ENCODE peak calls at places on chromosomes 5 and 9, in nine cellular contexts. V is GM23338, L is heart right ventricle, H is GM23248, N is neuronal stem cell, P is esophagus squamous epithelium, E is heart left ventricle, A is thoracic aorta, K is neural progenitor cell. U is an unnamed sample. For H3K27me3, the result is how much of the 10 kb centered on the place peaks cover.

GRCh38 chr5:141641634-141642278 is 5.0 kb downstream of the RELL2 start:
- DNase-seq in H (peak), N (no peak), L (no peak), A (no peak), K (no peak), V (peak), P (no peak), E (no peak), U (no peak)

GRCh38 chr9:72954431-72955420 is 1.9 kb upstream of the ALDH1A1 start:
- DNase-seq in E (peak), N (no peak), V (no peak), P (no peak), A (no peak), K (no peak), H (peak), L (no peak), U (peak)

GRCh38 chr5:78537821-78538220 is 110.8 kb downstream of the LHFPL2 start:
- DNase-seq in E (no peak), P (no peak), V (peak), N (no peak), L (no peak), K (peak), H (peak), A (no peak), U (peak)

GRCh38 chr5:143890475-143890874 is 78.5 kb downstream of the HMHB1 start:
- DNase-seq in V (no peak), L (no peak), P (no peak), H (peak), E (no peak), A (no peak), K (no peak), N (no peak), U (peak)

GRCh38 chr9:750264-750967 is 91.1 kb upstream of the DMRT1 start:
- DNase-seq in A (no peak), K (no peak), L (no peak), E (peak), V (no peak), H (no peak), P (no peak), N (no peak), U (no peak)

GRCh38 chr9:109468927-109469326 is 29.2 kb downstream of the PTPN3 start:
- DNase-seq in P (no peak), K (no peak), N (no peak), L (no peak), H (peak), V (no peak), E (no peak), A (no peak), U (no peak)

GRCh38 chr9:134376386-134377142 is 50.3 kb downstream of the RXRA start:
- DNase-seq in E (peak), V (no peak), P (no peak), H (no peak), L (no peak), K (no peak), N (no peak), A (no peak), U (no peak)

GRCh38 chr9:4933177-4933576 is 51.9 kb upstream of the JAK2 start:
- DNase-seq in V (no peak), A (no peak), H (peak), N (no peak), L (no peak), K (no peak), E (peak), P (no peak), U (no peak)

GRCh38 chr5:17070646-17071045 is 134.6 kb upstream of the MYO10 start:
- DNase-seq in V (no peak), H (peak), E (no peak), K (no peak), N (no peak), L (no peak), A (no peak), P (no peak), U (no peak)

GRCh38 chr5:16493261-16493660 is 27.7 kb upstream of the ZNF622 start:
- DNase-seq in P (no peak), E (no peak), A (no peak), K (no peak), V (no peak), N (no peak), L (no peak), H (peak), U (no peak)

GRCh38 chr5:113693205-113693553 is 179.7 kb downstream of the YTHDC2 start:
- DNase-seq in A (no peak), E (no peak), N (peak), H (no peak), P (no peak), L (no peak), V (peak), K (peak), U (no peak)

GRCh38 chr9:78393932-78394331 is 97.0 kb downstream of the PSAT1 start:
- DNase-seq in N (no peak), H (no peak), E (no peak), K (no peak), V (peak), A (no peak), L (no peak), P (no peak), U (no peak)

GRCh38 chr9:87684627-87685204 is 41.2 kb upstream of the CTSL start:
- DNase-seq in P (no peak), N (peak), H (peak), L (peak), V (peak), A (no peak), E (no peak), K (peak), U (no peak)

GRCh38 chr9:77488439-77489126 is 159.5 kb downstream of the GNA14 start:
- DNase-seq in N (no peak), P (no peak), H (peak), V (peak), E (no peak), K (peak), L (no peak), A (no peak), U (no peak)

GRCh38 chr5:89844548-89844947 is 565.0 kb downstream of the CETN3 start:
- DNase-seq in K (no peak), V (peak), A (no peak), H (no peak), P (no peak), N (no peak), L (no peak), E (no peak), U (no peak)

GRCh38 chr5:16737620-16738364 is 121.0 kb upstream of the RETREG1 start:
- DNase-seq in K (peak), E (no peak), H (no peak), V (peak), N (no peak), L (no peak), A (no peak), P (no peak), U (no peak)

GRCh38 chr9:78539904-78540303 is 243.0 kb downstream of the PSAT1 start:
- DNase-seq in V (no peak), P (no peak), N (no peak), H (peak), K (no peak), A (no peak), L (no peak), E (no peak), U (peak)

GRCh38 chr5:132479812-132480441 is 10.6 kb downstream of the IRF1 start:
- DNase-seq in E (no peak), H (no peak), N (no peak), P (no peak), L (no peak), A (no peak), V (no peak), K (no peak), U (no peak)

GRCh38 chr5:80967500-80968181 is 7.5 kb downstream of the RASGRF2 start:
- DNase-seq in V (no peak), L (peak), H (peak), K (no peak), E (no peak), A (no peak), P (no peak), N (no peak), U (no peak)

GRCh38 chr9:112439171-112439570 is 47.5 kb upstream of the KIAA1958 start:
- DNase-seq in E (no peak), L (no peak), V (no peak), K (no peak), P (no peak), N (no peak), H (no peak), A (no peak), U (no peak)

GRCh38 chr9:93686880-93687236 is 110.5 kb downstream of the PHF2 start:
- DNase-seq in H (no peak), P (no peak), K (no peak), L (no peak), V (no peak), E (no peak), N (no peak), A (no peak), U (no peak)

GRCh38 chr5:55934117-55934613 is 60.6 kb downstream of the IL6ST start:
- DNase-seq in N (no peak), K (no peak), E (no peak), A (no peak), P (no peak), V (no peak), H (no peak), L (no peak), U (no peak)

GRCh38 chr5:20023686-20024085 is 35.7 kb upstream of the CDH18 start:
- DNase-seq in N (no peak), H (no peak), A (no peak), K (no peak), L (no peak), P (no peak), V (no peak), E (no peak), U (no peak)

GRCh38 chr9:12843735-12844134 is 68.9 kb downstream of the LURAP1L start:
- DNase-seq in K (no peak), H (no peak), L (no peak), E (no peak), P (no peak), N (no peak), V (no peak), A (no peak), U (no peak)

GRCh38 chr5:159135896-159136531 is 36.3 kb upstream of the EBF1 start:
- DNase-seq in V (no peak), E (no peak), A (no peak), N (no peak), L (no peak), K (no peak), H (peak), P (no peak), U (no peak)

GRCh38 chr9:12776775-12777055 is 1.9 kb downstream of the LURAP1L start:
- DNase-seq in L (no peak), A (no peak), P (no peak), V (no peak), E (no peak), H (peak), K (no peak), N (no peak), U (no peak)

GRCh38 chr5:88145603-88146467 is 122.8 kb downstream of the TMEM161B start:
- DNase-seq in L (no peak), N (peak), E (peak), P (no peak), V (peak), A (no peak), H (peak), K (peak), U (no peak)

GRCh38 chr5:153752890-153753289 is 262.4 kb downstream of the GRIA1 start:
- DNase-seq in E (no peak), V (no peak), L (no peak), A (no peak), H (peak), K (no peak), N (no peak), P (no peak), U (no peak)

GRCh38 chr9:70222354-70222753 is 36.4 kb upstream of the SMC5 start:
- DNase-seq in H (peak), L (no peak), K (no peak), V (no peak), N (no peak), A (no peak), P (no peak), E (no peak), U (no peak)

GRCh38 chr5:116377276-116378006 is 197.2 kb downstream of the SEMA6A start:
- DNase-seq in K (no peak), V (no peak), A (no peak), P (no peak), L (no peak), H (no peak), N (no peak), E (no peak), U (peak)

GRCh38 chr5:98774192-98775046 is 956 bp downstream of the RGMB start:
- DNase-seq in A (no peak), V (peak), L (peak), H (peak), N (peak), P (peak), K (peak), E (peak), U (peak)

GRCh38 chr9:84966876-84967830 is 297.6 kb downstream of the NTRK2 start:
- DNase-seq in P (no peak), N (no peak), K (peak), L (no peak), V (peak), A (no peak), H (peak), E (no peak), U (peak)

GRCh38 chr9:20832775-20833174 is 148.7 kb downstream of the FOCAD start:
- DNase-seq in E (no peak), P (no peak), L (no peak), A (no peak), V (no peak), N (no peak), H (no peak), K (no peak), U (no peak)

GRCh38 chr5:148910686-148911361 is 84.4 kb downstream of the ADRB2 start:
- DNase-seq in L (no peak), H (peak), E (peak), N (no peak), A (no peak), P (no peak), V (no peak), K (no peak), U (peak)

GRCh38 chr5:68066277-68066955 is 149.1 kb upstream of the PIK3R1 start:
- DNase-seq in E (no peak), H (no peak), V (no peak), A (no peak), K (no peak), N (no peak), L (no peak), P (no peak), U (no peak)

GRCh38 chr9:5718296-5719032 is 89.6 kb downstream of the RIC1 start:
- DNase-seq in L (no peak), A (no peak), E (no peak), K (no peak), N (no peak), H (peak), P (no peak), V (no peak), U (peak)

GRCh38 chr9:112179816-112180215 is 4.7 kb upstream of the SUSD1 start:
- DNase-seq in P (no peak), V (no peak), A (no peak), K (no peak), H (no peak), N (no peak), E (no peak), L (no peak), U (peak)

GRCh38 chr9:97853844-97854695 is 1.0 kb downstream of the FOXE1 start:
- DNase-seq in L (no peak), V (peak), E (no peak), H (peak), K (peak), A (no peak), P (no peak), N (peak), U (no peak)

GRCh38 chr9:99050292-99050911 is 54.5 kb upstream of the TGFBR1 start:
- DNase-seq in P (no peak), A (no peak), K (no peak), L (no peak), V (no peak), H (peak), N (no peak), E (no peak), U (peak)

DNA sequence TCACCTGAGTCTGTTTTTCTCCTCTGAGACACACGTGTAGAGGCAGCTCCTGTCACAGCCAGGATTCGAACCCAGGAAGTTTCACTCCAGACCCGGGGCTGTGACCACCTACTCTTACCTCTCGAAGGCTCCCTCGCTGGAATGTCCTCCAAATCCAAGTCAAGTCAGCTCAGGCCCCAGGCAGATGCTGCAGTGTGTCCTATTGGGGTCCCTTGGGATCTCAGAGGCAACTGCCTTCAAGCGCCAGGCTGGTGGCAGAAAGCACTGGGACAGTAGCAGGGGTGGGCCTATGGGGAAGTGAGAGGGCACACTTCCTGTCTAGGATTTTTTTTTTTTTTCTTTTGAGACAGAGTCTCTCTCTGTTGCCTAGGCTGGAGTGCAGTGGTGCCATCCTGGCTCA is 762 bp upstream of the ST6GALNAC4 start:
- DNase-seq in V (no peak), P (no peak), N (no peak), K (no peak), E (peak), A (no peak), L (no peak), H (no peak), U (no peak)
- H3K4me3 ChIP-seq in V (no peak), P (no peak), N (no peak), K (no peak), E (no peak), A (peak), L (no peak), H (no peak), U (peak)

DNA sequence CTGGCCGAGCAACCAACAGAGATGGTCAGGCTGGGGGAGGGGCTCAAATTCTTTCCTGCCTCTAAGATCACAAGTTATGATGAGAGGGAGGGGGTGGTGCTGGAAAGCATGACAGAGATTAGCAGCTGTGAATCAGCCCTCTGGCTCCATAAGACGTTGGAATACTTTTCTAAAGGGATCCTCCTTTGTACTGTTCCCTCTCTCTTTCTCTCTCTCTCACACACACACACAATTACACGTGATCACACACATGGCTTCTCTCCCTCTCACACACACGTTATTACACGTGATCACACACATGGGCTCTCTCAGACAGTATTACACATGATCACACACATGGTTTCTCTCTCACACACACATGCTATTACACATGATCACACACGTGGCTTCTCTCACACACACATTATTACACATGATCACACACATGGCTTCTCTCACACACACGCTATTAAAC is at the start of gene SLC45A2:
- DNase-seq in L (no peak), K (no peak), N (no peak), H (peak), V (no peak), E (no peak), P (no peak), A (no peak), U (peak)
- H3K27me3 ChIP-seq in L (under half), K (under half), N (under half), H (under half), V (under half), E (under half), P (under half), A (under half), U (under half)

GRCh38 chr5:1851290-1851934 is 31.3 kb downstream of the IRX4 start:
- DNase-seq in N (no peak), V (peak), A (no peak), P (no peak), K (peak), L (no peak), H (no peak), E (no peak), U (no peak)
- H3K4me3 ChIP-seq in N (no peak), V (peak), A (no peak), P (no peak), K (peak), L (no peak), H (no peak), E (no peak), U (no peak)

GRCh38 chr5:38257236-38258036 is 923 bp upstream of the EGFLAM start:
- DNase-seq in L (no peak), P (no peak), A (no peak), N (peak), K (peak), V (peak), H (no peak), E (no peak), U (no peak)
- H3K27me3 ChIP-seq in L (half or more), P (under half), A (under half), N (under half), K (half or more), V (half or more), H (half or more), E (under half), U (under half)

DNA sequence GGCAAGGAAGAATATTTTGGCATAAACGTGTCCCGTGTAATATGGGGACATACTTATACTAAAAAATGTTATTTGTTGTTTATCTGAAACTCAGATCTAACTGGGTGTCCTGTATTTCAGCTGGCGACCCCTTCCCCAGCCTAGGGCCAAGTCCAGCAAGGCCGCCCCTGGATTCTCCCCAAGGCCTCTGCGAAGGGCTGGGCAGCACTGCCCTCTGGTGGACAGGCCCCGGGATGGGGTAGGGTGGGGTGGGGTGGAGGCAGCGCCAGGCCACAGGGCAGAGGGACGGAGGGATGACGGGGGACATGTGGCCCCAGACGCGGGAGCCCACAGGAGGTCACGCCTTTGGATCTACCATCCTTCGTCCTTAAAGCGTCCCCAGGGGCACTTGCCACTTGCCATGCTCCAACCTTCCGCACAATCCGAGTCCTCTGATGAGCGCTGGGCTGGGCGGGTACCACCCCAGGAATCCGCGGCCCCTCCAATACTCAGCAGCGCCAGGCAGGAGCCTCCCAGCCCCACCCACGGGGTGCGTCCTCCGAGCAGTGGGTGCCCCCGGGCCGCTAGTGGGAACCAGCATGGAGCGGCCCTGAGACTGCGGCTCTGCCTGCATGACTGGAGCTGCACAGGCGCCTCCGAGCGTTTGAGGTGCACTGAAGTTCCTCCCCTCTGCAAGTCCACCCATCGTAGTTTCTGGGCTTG is 7.1 kb upstream of the AGPAT2 start:
- DNase-seq in H (peak), P (no peak), E (peak), A (no peak), L (peak), K (peak), V (peak), N (no peak), U (peak)
- H3K4me3 ChIP-seq in H (no peak), P (no peak), E (no peak), A (no peak), L (no peak), K (no peak), V (peak), N (no peak), U (no peak)

GRCh38 chr9:123972618-123973017 is 39.0 kb upstream of the LHX2 start:
- DNase-seq in H (no peak), V (no peak), K (no peak), E (no peak), N (no peak), A (no peak), L (no peak), P (no peak), U (no peak)
- H3K27me3 ChIP-seq in H (under half), V (under half), K (under half), E (under half), N (under half), A (under half), L (under half), P (under half), U (under half)

GRCh38 chr5:50744761-50745160 is 78.3 kb downstream of the PARP8 start:
- DNase-seq in L (no peak), E (no peak), H (peak), V (no peak), K (no peak), A (no peak), N (no peak), P (no peak), U (no peak)
- H3K4me3 ChIP-seq in L (peak), E (no peak), H (peak), V (no peak), K (no peak), A (peak), N (no peak), P (no peak), U (no peak)

GRCh38 chr9:14351206-14351605 is 37.3 kb upstream of the NFIB start:
- DNase-seq in E (peak), P (no peak), L (peak), A (no peak), N (no peak), H (no peak), V (no peak), K (no peak), U (no peak)
- H3K27me3 ChIP-seq in E (under half), P (under half), L (under half), A (under half), N (half or more), H (half or more), V (half or more), K (half or more), U (under half)

GRCh38 chr9:104961238-104961637 is 33.3 kb upstream of the ABCA1 start:
- DNase-seq in K (no peak), P (no peak), L (no peak), V (peak), H (peak), A (no peak), E (no peak), N (peak), U (peak)

GRCh38 chr9:104963076-104963475 is 35.1 kb upstream of the ABCA1 start:
- DNase-seq in K (no peak), H (no peak), E (no peak), N (no peak), A (no peak), L (no peak), V (no peak), P (no peak), U (no peak)

GRCh38 chr9:104958756-104959155 is 30.8 kb upstream of the ABCA1 start:
- DNase-seq in K (no peak), E (no peak), V (no peak), P (no peak), L (no peak), N (no peak), A (no peak), H (no peak), U (no peak)

GRCh38 chr9:104961701-104962359 is 33.9 kb upstream of the ABCA1 start:
- DNase-seq in V (no peak), A (no peak), N (no peak), K (no peak), E (no peak), H (peak), L (no peak), P (no peak), U (no peak)
- H3K4me3 ChIP-seq in V (peak), A (no peak), N (no peak), K (no peak), E (no peak), H (no peak), L (no peak), P (no peak), U (no peak)